ENCODE peak calls at places on chromosomes 13 and 19, in six cellular contexts. X is tibial nerve, V is psoas muscle, W is heart left ventricle, U is IMR-90, Y is transverse colon. K is an unnamed sample.

GRCh38 chr13:36453518-36453917 is 21.2 kb downstream of the CCNA1 start:
- DNase-seq in U (peak), V (no peak), X (no peak), Y (no peak), W (no peak), K (peak)

GRCh38 chr19:13428352-13428751 is 77.9 kb downstream of the CACNA1A start:
- DNase-seq in Y (no peak), X (no peak), W (no peak), U (peak), V (no peak), K (peak)

GRCh38 chr13:57624565-57625435 is 6.7 kb upstream of the PCDH17 start:
- DNase-seq in Y (peak), X (no peak), V (no peak), U (peak), W (no peak), K (peak)

GRCh38 chr13:96816261-96816660 is 178.0 kb downstream of the OXGR1 start:
- DNase-seq in W (no peak), Y (no peak), V (peak), X (peak), U (no peak), K (peak)

GRCh38 chr19:46610413-46610775 is 9.3 kb downstream of the CALM3 start:
- DNase-seq in Y (peak), W (peak), U (no peak), V (no peak), X (peak), K (no peak)

GRCh38 chr13:72652681-72653080 is 74.7 kb downstream of the MZT1 start:
- DNase-seq in W (no peak), V (no peak), U (no peak), Y (no peak), X (no peak), K (no peak)

GRCh38 chr13:46374710-46375109 is 12.3 kb downstream of the RUBCNL start:
- DNase-seq in X (no peak), V (no peak), Y (no peak), W (no peak), U (no peak), K (no peak)

GRCh38 chr19:43438291-43439162 is 23.8 kb downstream of the TEX101 start:
- DNase-seq in Y (peak), U (peak), W (peak), X (no peak), V (peak), K (peak)

GRCh38 chr13:44368062-44368591 is 5.5 kb upstream of the SERP2 start:
- DNase-seq in U (peak), W (no peak), Y (no peak), V (no peak), X (no peak), K (peak)

GRCh38 chr13:77425705-77426104 is 98.8 kb upstream of the MYCBP2 start:
- DNase-seq in W (no peak), Y (no peak), V (no peak), X (no peak), U (no peak), K (no peak)

GRCh38 chr13:94298346-94298745 is 181.1 kb downstream of the DCT start:
- DNase-seq in U (no peak), Y (no peak), V (no peak), X (no peak), W (no peak), K (no peak)

GRCh38 chr13:106586764-106587163 is 18.8 kb upstream of the ARGLU1 start:
- DNase-seq in W (no peak), V (no peak), U (no peak), Y (no peak), X (no peak), K (no peak)

GRCh38 chr13:106587787-106588186 is 19.9 kb upstream of the ARGLU1 start:
- DNase-seq in X (no peak), Y (no peak), U (no peak), V (no peak), W (no peak), K (no peak)

GRCh38 chr13:106589716-106590115 is 21.8 kb upstream of the ARGLU1 start:
- DNase-seq in X (no peak), W (no peak), Y (no peak), U (peak), V (no peak), K (peak)

GRCh38 chr13:106591299-106591698 is 23.4 kb upstream of the ARGLU1 start:
- DNase-seq in V (no peak), W (no peak), Y (no peak), X (no peak), U (no peak), K (no peak)

GRCh38 chr13:106588367-106588766 is 20.4 kb upstream of the ARGLU1 start:
- DNase-seq in W (no peak), X (no peak), Y (no peak), U (no peak), V (no peak), K (no peak)
- TF ChIP-seq CTCF in W (no peak), X (no peak), Y (no peak), U (no peak), V (no peak), K (no peak)

GRCh38 chr19:29308977-29309520 is 96.1 kb upstream of the UQCRFS1 start:
- DNase-seq in W (no peak), X (no peak), U (no peak), V (no peak), Y (no peak), K (no peak)

GRCh38 chr19:29311391-29311790 is 98.4 kb upstream of the UQCRFS1 start:
- DNase-seq in V (no peak), Y (no peak), W (no peak), X (no peak), U (no peak), K (no peak)

GRCh38 chr19:29305268-29305667 is 92.3 kb upstream of the UQCRFS1 start:
- DNase-seq in W (no peak), Y (no peak), U (no peak), X (no peak), V (no peak), K (no peak)

GRCh38 chr19:29315566-29315965 is 102.6 kb upstream of the UQCRFS1 start:
- DNase-seq in U (no peak), X (no peak), W (no peak), Y (no peak), V (no peak), K (no peak)

DNA sequence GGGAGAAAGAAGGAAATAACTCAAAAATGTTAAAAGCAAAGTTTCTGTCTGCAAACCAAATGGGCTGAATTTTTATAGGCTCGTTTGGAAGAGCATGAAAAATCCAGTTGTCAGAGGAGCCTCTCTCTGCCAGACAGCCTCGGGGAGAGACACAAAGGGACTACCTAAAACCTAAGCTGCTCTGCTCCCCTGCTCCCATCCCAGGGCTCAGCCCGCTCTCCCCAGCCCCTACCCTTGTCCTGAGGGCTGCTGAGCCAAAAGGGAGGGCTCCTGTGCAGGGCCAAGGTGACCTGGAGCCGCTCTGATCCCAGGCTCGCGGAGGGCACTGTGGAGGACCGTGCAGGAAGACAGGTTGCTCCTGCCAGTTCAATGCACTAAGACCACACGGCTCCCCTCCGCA is 96.7 kb upstream of the UQCRFS1 start:
- DNase-seq in Y (no peak), W (no peak), X (no peak), V (no peak), U (no peak), K (no peak)
- TF ChIP-seq CTCF in Y (no peak), W (no peak), X (no peak), V (no peak), U (no peak), K (no peak)

GRCh38 chr19:17469371-17470203 is 737 bp upstream of the SLC27A1 start:
- DNase-seq in V (peak), Y (peak), X (peak), U (peak), W (peak), K (peak)
- TF ChIP-seq CTCF in V (no peak), Y (no peak), X (peak), U (no peak), W (no peak), K (no peak)

DNA sequence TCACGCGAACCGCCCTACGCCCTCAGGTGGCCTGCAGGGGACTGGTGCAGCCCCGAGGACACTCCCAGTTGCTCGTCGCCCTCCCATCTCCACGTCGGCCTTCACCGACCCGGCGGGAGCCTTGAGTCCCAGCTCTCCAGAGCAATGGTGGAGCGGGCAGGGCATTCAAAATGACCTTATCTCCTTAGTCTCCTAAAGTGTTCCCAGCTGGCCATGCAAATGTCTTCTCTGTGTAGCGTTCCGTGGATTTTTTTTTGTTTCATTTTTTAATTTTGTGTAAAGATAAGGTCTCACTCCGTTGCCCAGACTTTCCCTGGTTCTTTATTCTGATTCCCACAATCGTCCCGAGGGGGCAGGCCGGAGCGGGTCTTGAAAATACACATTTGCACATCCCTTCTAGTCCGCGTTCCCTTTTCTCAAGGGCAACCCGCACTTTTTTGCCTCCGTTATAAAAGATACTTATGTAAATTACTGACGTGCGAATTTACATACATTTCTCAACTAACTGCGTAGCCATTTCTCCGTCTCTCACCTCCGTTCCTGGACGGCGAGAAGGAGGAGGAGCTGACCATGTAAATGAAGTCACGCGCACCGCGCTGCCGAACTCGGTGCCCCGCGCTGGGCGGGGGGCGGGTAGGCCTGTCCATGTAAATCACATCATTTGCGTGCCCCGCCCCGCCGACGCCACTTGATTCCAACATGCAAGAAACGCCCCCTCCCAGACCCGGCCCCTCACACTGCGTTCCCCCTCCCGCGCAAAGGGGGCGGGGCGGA is 581 bp upstream of the EGLN2 start:
- DNase-seq in V (peak), W (peak), U (peak), X (peak), Y (peak), K (peak)
- TF ChIP-seq CTCF in V (peak), W (peak), U (peak), X (peak), Y (peak), K (peak)

GRCh38 chr19:42313096-42313839 is at the start of gene TMEM145:
- DNase-seq in Y (peak), U (peak), X (no peak), V (peak), W (peak), K (peak)
- TF ChIP-seq CTCF in Y (no peak), U (peak), X (no peak), V (no peak), W (no peak), K (no peak)

DNA sequence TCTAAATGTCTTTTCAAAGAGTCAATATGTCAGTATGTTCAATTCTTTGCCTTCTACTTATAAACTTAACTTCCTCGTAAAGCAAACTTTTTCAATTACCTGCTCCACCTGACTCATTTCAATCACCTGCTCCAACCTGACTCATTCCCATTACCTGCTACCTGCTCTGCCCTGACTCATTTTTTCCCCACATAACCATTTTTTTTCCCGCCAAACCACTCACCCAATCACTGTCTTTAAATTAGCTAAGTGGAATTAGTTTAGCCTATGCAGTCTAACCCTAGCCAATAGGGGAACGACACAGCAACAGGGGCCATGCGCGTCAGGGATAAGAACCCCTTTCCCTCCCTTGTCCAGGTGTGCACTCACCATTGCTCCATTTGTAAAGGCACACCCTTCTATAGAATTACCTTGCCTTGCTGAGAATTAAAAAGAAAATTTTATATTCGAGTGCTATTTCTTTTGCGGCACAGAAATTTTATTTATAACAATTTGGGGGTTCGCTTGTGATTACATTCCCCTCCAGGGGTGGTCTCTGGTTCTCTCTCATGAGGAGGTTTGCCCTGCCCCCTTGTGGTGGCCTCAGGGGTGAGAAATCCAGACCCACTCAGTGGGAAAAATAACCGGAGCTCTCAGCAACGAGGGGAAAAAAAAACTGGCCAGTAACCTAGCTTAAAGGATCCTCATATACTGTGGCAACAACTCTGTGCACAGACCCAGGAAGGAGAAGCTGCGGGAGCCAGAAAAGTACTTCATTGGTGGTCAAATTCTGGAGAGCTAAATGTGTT is 193.1 kb downstream of the ZNF486 start:
- DNase-seq in W (no peak), V (no peak), Y (no peak), U (no peak), X (no peak), K (no peak)
- TF ChIP-seq CTCF in W (no peak), V (no peak), Y (no peak), U (no peak), X (no peak), K (no peak)

DNA sequence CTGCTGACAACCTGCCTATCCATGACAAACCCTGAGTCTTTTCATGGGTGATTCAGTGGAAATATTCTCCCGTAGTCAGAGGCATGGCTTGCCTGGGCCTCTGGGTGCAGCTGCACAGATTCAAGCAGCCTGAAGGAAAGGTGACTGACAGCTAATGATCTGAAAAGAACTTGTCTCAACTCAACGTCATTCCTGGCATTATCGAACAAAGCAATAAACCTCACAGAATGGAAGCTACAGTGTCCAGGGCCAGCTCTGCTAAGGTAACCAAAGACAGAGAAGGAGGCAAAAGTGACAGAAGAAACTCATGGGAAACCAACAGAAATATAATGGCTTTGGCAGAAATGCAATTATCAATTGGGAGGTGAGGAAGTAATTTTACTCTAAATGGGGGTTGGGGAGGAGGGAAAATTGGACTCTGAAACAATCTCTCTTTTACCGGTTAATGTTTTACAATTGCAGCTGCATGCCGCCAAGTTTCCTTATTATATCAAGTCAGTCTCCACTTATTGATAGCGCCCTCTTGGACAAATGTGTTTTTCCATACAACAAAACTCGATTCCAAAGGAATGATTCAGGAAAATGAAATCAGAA is 12.9 kb downstream of the STARD13 start:
- DNase-seq in Y (peak), U (no peak), X (no peak), W (no peak), V (no peak), K (peak)
- TF ChIP-seq CTCF in Y (no peak), U (no peak), X (no peak), W (no peak), V (no peak), K (no peak)

GRCh38 chr13:76222511-76222910 is 586.4 kb downstream of the LMO7 start:
- DNase-seq in W (no peak), U (peak), V (no peak), Y (no peak), X (no peak), K (no peak)
- TF ChIP-seq CTCF in W (no peak), U (no peak), V (no peak), Y (no peak), X (no peak), K (no peak)

DNA sequence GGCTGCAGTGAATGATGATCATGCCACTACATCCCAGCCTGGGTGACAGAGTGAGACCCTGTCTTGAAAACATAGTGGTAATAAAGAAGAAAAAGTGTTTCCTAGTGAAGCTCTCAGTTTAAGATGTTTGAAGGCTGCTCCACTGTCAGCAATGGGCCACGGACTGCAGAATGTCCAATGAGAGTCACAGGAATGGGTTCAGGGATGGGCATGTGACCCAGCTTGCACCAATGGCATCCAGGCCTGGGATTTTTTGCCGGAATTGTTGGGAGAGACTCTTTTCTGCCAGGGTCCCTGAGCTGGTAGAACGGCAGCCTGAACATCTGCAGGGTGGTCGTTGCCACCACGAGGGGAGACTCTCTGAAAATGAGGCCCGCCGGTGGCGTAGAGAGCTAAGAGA is 6.3 kb downstream of the SHISA7 start:
- DNase-seq in U (no peak), Y (no peak), X (no peak), V (no peak), W (no peak), K (no peak)
- TF ChIP-seq CTCF in U (no peak), Y (no peak), X (no peak), V (no peak), W (no peak), K (no peak)

K was measured in fibroblast of mammary gland.